ENCODE peak calls at places on chromosomes 3 and 15, in five cellular contexts. One of them, this sample, is unnamed.

GRCh38 chr3:112966633-112967032 is 8.3 kb downstream of the CD200R1 start:
- DNase-seq in A549: no peak
- DNase-seq in stomach: no peak
- DNase-seq in uterus: no peak
- DNase-seq in HCT116: no peak
- DNase-seq in this sample: no peak

GRCh38 chr3:153038367-153038766 is 123.7 kb upstream of the RAP2B start:
- DNase-seq in HCT116: no peak
- DNase-seq in uterus: no peak
- DNase-seq in stomach: no peak
- DNase-seq in A549: no peak
- DNase-seq in this sample: no peak

GRCh38 chr3:54123538-54124196 is 1.3 kb downstream of the CACNA2D3 start:
- DNase-seq in HCT116: no peak
- DNase-seq in uterus: no peak
- DNase-seq in stomach: no peak
- DNase-seq in A549: no peak
- DNase-seq in this sample: no peak

GRCh38 chr3:120798346-120798745 is 55.8 kb downstream of the GTF2E1 start:
- DNase-seq in HCT116: no peak
- DNase-seq in stomach: no peak
- DNase-seq in uterus: no peak
- DNase-seq in A549: no peak
- DNase-seq in this sample: no peak

GRCh38 chr3:39275052-39275451 is 4.8 kb downstream of the CX3CR1 start:
- DNase-seq in HCT116: no peak
- DNase-seq in uterus: no peak
- DNase-seq in stomach: no peak
- DNase-seq in A549: no peak
- DNase-seq in this sample: no peak

GRCh38 chr3:157754415-157754814 is 251.2 kb upstream of the VEPH1 start:
- DNase-seq in A549: no peak
- DNase-seq in HCT116: no peak
- DNase-seq in stomach: no peak
- DNase-seq in uterus: no peak
- DNase-seq in this sample: no peak

GRCh38 chr3:171824824-171825221 is 14.5 kb upstream of the PLD1 start:
- DNase-seq in HCT116: no peak
- DNase-seq in A549: peak; percentile 62
- DNase-seq in uterus: no peak
- DNase-seq in stomach: no peak
- DNase-seq in this sample: peak; percentile 37

GRCh38 chr3:32261545-32261944 is 23.1 kb downstream of the CMTM8 start:
- DNase-seq in A549: no peak
- DNase-seq in stomach: no peak
- DNase-seq in uterus: no peak
- DNase-seq in HCT116: no peak
- DNase-seq in this sample: no peak

GRCh38 chr3:24311881-24312280 is 182.8 kb downstream of the THRB start:
- DNase-seq in HCT116: no peak
- DNase-seq in stomach: no peak
- DNase-seq in uterus: peak; percentile 28
- DNase-seq in A549: no peak
- DNase-seq in this sample: no peak

GRCh38 chr15:101514318-101514717 is 24.8 kb upstream of the PCSK6 start:
- DNase-seq in uterus: no peak
- DNase-seq in HCT116: no peak
- DNase-seq in A549: no peak
- DNase-seq in stomach: no peak
- DNase-seq in this sample: no peak

GRCh38 chr3:186788482-186789370 is 5.3 kb downstream of the EIF4A2 start:
- DNase-seq in A549: no peak
- DNase-seq in uterus: no peak
- DNase-seq in stomach: no peak
- DNase-seq in HCT116: no peak
- DNase-seq in this sample: no peak

GRCh38 chr3:30578479-30578878 is 27.9 kb upstream of the TGFBR2 start:
- DNase-seq in uterus: peak; percentile 64
- DNase-seq in HCT116: no peak
- DNase-seq in stomach: no peak
- DNase-seq in A549: no peak
- DNase-seq in this sample: no peak

GRCh38 chr15:88637841-88638625 is 783 bp upstream of the ISG20 start:
- DNase-seq in stomach: no peak
- DNase-seq in HCT116: no peak
- DNase-seq in uterus: no peak
- DNase-seq in A549: no peak
- DNase-seq in this sample: no peak

GRCh38 chr3:19213608-19214220 is 65.4 kb downstream of the KCNH8 start:
- DNase-seq in A549: no peak
- DNase-seq in stomach: no peak
- DNase-seq in uterus: peak; percentile 9
- DNase-seq in HCT116: no peak
- DNase-seq in this sample: no peak

GRCh38 chr15:29312387-29312786 is 42.8 kb upstream of the NSMCE3 start:
- DNase-seq in uterus: no peak
- DNase-seq in A549: no peak
- DNase-seq in stomach: no peak
- DNase-seq in HCT116: no peak
- DNase-seq in this sample: no peak

GRCh38 chr15:101694261-101694660 is 30.0 kb downstream of the TARS3 start:
- DNase-seq in A549: no peak
- DNase-seq in uterus: no peak
- DNase-seq in stomach: no peak
- DNase-seq in HCT116: no peak
- DNase-seq in this sample: no peak

GRCh38 chr3:53788038-53788437 is 58.2 kb downstream of the CHDH start:
- DNase-seq in A549: no peak
- DNase-seq in uterus: no peak
- DNase-seq in HCT116: no peak
- DNase-seq in stomach: no peak
- DNase-seq in this sample: no peak

GRCh38 chr15:31360158-31360561 is 33.5 kb downstream of the KLF13 start:
- DNase-seq in HCT116: no peak
- DNase-seq in A549: no peak
- DNase-seq in uterus: no peak
- DNase-seq in stomach: no peak
- DNase-seq in this sample: no peak

GRCh38 chr15:100778831-100779288 is 100.8 kb upstream of the ALDH1A3 start:
- DNase-seq in stomach: no peak
- DNase-seq in HCT116: no peak
- DNase-seq in A549: no peak
- DNase-seq in uterus: peak; percentile 4
- DNase-seq in this sample: no peak

GRCh38 chr3:183315739-183316138 is 62.7 kb downstream of the B3GNT5 start:
- DNase-seq in A549: no peak
- DNase-seq in stomach: no peak
- DNase-seq in HCT116: no peak
- DNase-seq in uterus: no peak
- DNase-seq in this sample: no peak

GRCh38 chr3:52019352-52020080 is 23.8 kb upstream of the RPL29 start:
- DNase-seq in uterus: peak; percentile 83
- DNase-seq in stomach: no peak
- DNase-seq in HCT116: no peak
- DNase-seq in A549: no peak
- DNase-seq in this sample: no peak

GRCh38 chr3:11465744-11466611 is 177.7 kb downstream of the VGLL4 start:
- DNase-seq in uterus: peak; percentile 72
- DNase-seq in stomach: no peak
- DNase-seq in A549: no peak
- DNase-seq in HCT116: no peak
- DNase-seq in this sample: no peak

GRCh38 chr15:31271706-31272557 is 54.7 kb upstream of the KLF13 start:
- DNase-seq in uterus: no peak
- DNase-seq in HCT116: no peak
- DNase-seq in A549: no peak
- DNase-seq in stomach: peak; percentile 7
- DNase-seq in this sample: no peak

GRCh38 chr3:137217733-137218132 is 259.9 kb downstream of the IL20RB start:
- DNase-seq in A549: no peak
- DNase-seq in stomach: no peak
- DNase-seq in uterus: no peak
- DNase-seq in HCT116: no peak
- DNase-seq in this sample: no peak

GRCh38 chr3:81521855-81522254 is 239.6 kb downstream of the GBE1 start:
- DNase-seq in uterus: no peak
- DNase-seq in A549: no peak
- DNase-seq in HCT116: no peak
- DNase-seq in stomach: no peak
- DNase-seq in this sample: no peak

GRCh38 chr3:143201870-143202269 is 82.3 kb downstream of the CHST2 start:
- DNase-seq in HCT116: no peak
- DNase-seq in A549: no peak
- DNase-seq in uterus: no peak
- DNase-seq in stomach: no peak
- DNase-seq in this sample: no peak

GRCh38 chr3:107208100-107208499 is 169.1 kb upstream of the CCDC54 start:
- DNase-seq in HCT116: peak; percentile 28
- DNase-seq in A549: peak; percentile 35
- DNase-seq in stomach: no peak
- DNase-seq in uterus: peak; percentile 72
- DNase-seq in this sample: no peak

GRCh38 chr3:89419647-89420141 is 312.3 kb downstream of the EPHA3 start:
- DNase-seq in A549: no peak
- DNase-seq in uterus: no peak
- DNase-seq in stomach: no peak
- DNase-seq in HCT116: no peak
- DNase-seq in this sample: no peak

GRCh38 chr15:99123706-99124451 is 19.0 kb downstream of the SYNM start:
- DNase-seq in A549: peak; percentile 94
- DNase-seq in stomach: peak; percentile 78
- DNase-seq in uterus: peak; percentile 80
- DNase-seq in HCT116: peak; percentile 86
- DNase-seq in this sample: peak; percentile 68

GRCh38 chr3:180085122-180085710 is 48.5 kb upstream of the PEX5L start:
- DNase-seq in uterus: no peak
- DNase-seq in HCT116: peak; percentile 4
- DNase-seq in A549: no peak
- DNase-seq in stomach: no peak
- DNase-seq in this sample: no peak

GRCh38 chr3:131036986-131037385 is 10.3 kb downstream of the NEK11 start:
- DNase-seq in A549: no peak
- DNase-seq in stomach: no peak
- DNase-seq in HCT116: no peak
- DNase-seq in uterus: no peak
- DNase-seq in this sample: no peak

GRCh38 chr3:136671921-136672320 is 80.3 kb downstream of the STAG1 start:
- DNase-seq in stomach: no peak
- DNase-seq in uterus: no peak
- DNase-seq in HCT116: no peak
- DNase-seq in A549: no peak
- DNase-seq in this sample: no peak

DNA sequence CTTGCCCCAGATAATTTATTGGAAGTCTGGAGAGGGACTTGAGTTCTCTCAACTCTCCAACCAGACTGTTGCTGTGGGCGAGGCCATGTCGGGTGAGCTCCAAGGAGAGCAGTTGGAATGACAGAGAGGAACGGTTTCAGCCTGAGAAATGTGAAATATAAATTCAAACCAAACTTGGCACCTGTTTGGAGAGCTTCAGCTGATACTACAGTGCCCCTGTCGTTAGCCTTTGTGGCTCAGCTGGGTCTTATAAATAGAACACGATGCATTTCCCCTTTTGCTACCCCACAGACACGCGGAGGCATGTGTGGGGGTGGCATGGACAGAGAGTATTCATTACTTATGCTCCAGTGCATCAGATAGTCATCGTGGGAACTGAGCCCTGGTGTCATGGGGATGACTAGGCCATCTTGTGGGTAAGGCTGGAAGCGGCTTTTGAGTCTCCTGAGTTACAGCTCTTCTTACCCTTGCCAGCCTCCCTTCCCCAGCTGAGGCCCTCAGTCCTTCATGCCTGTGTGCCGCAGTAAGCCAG is 15.6 kb downstream of the SMAD3 start:
- DNase-seq in stomach: no peak
- DNase-seq in HCT116: no peak
- DNase-seq in uterus: peak; percentile 53
- DNase-seq in A549: no peak
- DNase-seq in this sample: no peak
- TF ChIP-seq POLR2A in stomach: no peak
- TF ChIP-seq POLR2A in HCT116: no peak
- TF ChIP-seq POLR2A in uterus: no peak
- TF ChIP-seq POLR2A in A549: no peak
- TF ChIP-seq POLR2A in this sample: no peak

GRCh38 chr3:47412453-47412756 is 31.6 kb downstream of the PTPN23 start:
- DNase-seq in uterus: no peak
- DNase-seq in stomach: no peak
- DNase-seq in HCT116: no peak
- DNase-seq in A549: no peak
- DNase-seq in this sample: no peak
- TF ChIP-seq POLR2A in uterus: no peak
- TF ChIP-seq POLR2A in stomach: no peak
- TF ChIP-seq POLR2A in HCT116: no peak
- TF ChIP-seq POLR2A in A549: no peak
- TF ChIP-seq POLR2A in this sample: no peak

DNA sequence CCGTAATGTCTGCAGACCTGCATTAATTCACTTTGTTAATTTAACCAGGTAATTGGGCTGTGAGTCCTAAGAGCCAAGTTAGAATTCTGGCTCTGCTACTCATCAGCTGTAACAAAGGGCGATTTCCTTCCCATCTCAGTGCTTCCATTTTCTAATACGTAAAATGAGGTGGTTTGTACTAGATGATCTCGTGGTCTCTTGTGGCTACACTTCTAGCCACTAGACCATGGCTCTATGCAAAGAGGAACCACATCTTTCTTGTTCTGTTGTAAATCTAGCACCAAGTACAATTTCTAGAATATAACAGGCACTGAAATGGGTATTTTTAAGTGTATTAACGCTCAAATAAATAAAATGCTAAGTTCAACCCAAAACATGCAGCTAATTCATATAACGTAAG is 174.4 kb upstream of the THBS1 start:
- DNase-seq in HCT116: no peak
- DNase-seq in uterus: no peak
- DNase-seq in stomach: no peak
- DNase-seq in A549: no peak
- DNase-seq in this sample: no peak
- TF ChIP-seq POLR2A in HCT116: no peak
- TF ChIP-seq POLR2A in uterus: no peak
- TF ChIP-seq POLR2A in stomach: no peak
- TF ChIP-seq POLR2A in A549: no peak
- TF ChIP-seq POLR2A in this sample: no peak

DNA sequence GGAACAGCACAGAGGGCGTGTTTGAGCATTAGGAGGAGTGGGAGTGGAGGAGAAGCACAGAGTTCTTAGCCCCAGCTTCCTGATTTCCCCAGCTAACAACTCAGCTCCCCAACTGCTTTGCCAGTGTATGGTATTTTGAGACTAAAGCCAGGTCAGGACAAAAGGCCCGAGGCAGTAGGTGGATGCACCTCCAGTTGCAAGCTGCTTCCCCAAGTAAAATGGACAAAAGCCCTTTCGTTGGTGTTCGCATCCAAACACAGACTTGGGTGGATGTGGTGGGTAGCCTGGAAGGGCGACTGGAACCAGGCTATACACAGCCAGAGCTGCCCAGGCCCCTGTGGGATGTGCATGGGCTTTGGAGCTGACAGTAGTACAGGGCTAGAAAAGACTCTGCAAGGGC is 12.3 kb upstream of the EHD4 start:
- DNase-seq in HCT116: no peak
- DNase-seq in A549: no peak
- DNase-seq in stomach: no peak
- DNase-seq in uterus: no peak
- DNase-seq in this sample: no peak
- TF ChIP-seq POLR2A in HCT116: no peak
- TF ChIP-seq POLR2A in A549: no peak
- TF ChIP-seq POLR2A in stomach: no peak
- TF ChIP-seq POLR2A in uterus: no peak
- TF ChIP-seq POLR2A in this sample: no peak

GRCh38 chr15:84391191-84391590 is 155.6 kb downstream of the GOLGA6L4 start:
- DNase-seq in stomach: no peak
- DNase-seq in uterus: no peak
- DNase-seq in HCT116: no peak
- DNase-seq in A549: no peak
- DNase-seq in this sample: no peak
- TF ChIP-seq POLR2A in stomach: no peak
- TF ChIP-seq POLR2A in uterus: no peak
- TF ChIP-seq POLR2A in HCT116: no peak
- TF ChIP-seq POLR2A in A549: no peak
- TF ChIP-seq POLR2A in this sample: no peak

This sample was measured in H54.